ENCODE peak calls at places on chromosomes 6 and 20, in five cellular contexts. C is stomach; Y is transverse colon; K is CD8-positive, alpha-beta memory T cell; O is OCI-LY7. Q is an unnamed sample.

GRCh38 chr20:47780990-47781389 is 4.3 kb downstream of the SULF2 start:
- DNase-seq in C (no peak), Y (no peak), K (no peak), O (no peak), Q (no peak)

GRCh38 chr6:18262812-18263560 is 1.3 kb downstream of the DEK start:
- DNase-seq in C (no peak), Y (no peak), K (peak; percentile 53), O (peak; percentile 79), Q (peak; percentile 82)

GRCh38 chr6:7424967-7425807 is 35.6 kb downstream of the RIOK1 start:
- DNase-seq in C (no peak), Y (no peak), K (no peak), O (peak; percentile 5), Q (no peak)

GRCh38 chr6:137543114-137543513 is 48.9 kb upstream of the OLIG3 start:
- DNase-seq in C (no peak), Y (no peak), K (no peak), O (no peak), Q (no peak)

GRCh38 chr6:27503436-27504030 is 30.6 kb upstream of the ZNF184 start:
- DNase-seq in C (peak; percentile 43), Y (peak; percentile 53), K (peak; percentile 81), O (peak; percentile 74), Q (peak; percentile 92)

GRCh38 chr6:63424636-63425035 is 104.9 kb upstream of the LGSN start:
- DNase-seq in C (no peak), Y (no peak), K (no peak), O (no peak), Q (no peak)

GRCh38 chr6:15331629-15332241 is 85.9 kb downstream of the JARID2 start:
- DNase-seq in C (no peak), Y (no peak), K (no peak), O (peak; percentile 46), Q (no peak)

GRCh38 chr6:137013738-137014602 is 30.8 kb downstream of the IL20RA start:
- DNase-seq in C (no peak), Y (no peak), K (no peak), O (peak; percentile 4), Q (peak; percentile 46)

GRCh38 chr6:96939019-96939805 is 14.7 kb downstream of the KLHL32 start:
- DNase-seq in C (no peak), Y (no peak), K (no peak), O (no peak), Q (no peak)

GRCh38 chr6:37648465-37649330 is 49.0 kb downstream of the MDGA1 start:
- DNase-seq in C (peak; percentile 57), Y (no peak), K (peak; percentile 15), O (no peak), Q (no peak)

GRCh38 chr6:26304213-26305096 is 60.5 kb upstream of the BTN3A2 start:
- DNase-seq in C (no peak), Y (peak; percentile 32), K (peak; percentile 68), O (peak; percentile 76), Q (peak; percentile 82)

GRCh38 chr6:43120101-43120730 is 44.1 kb downstream of the PTK7 start:
- DNase-seq in C (no peak), Y (no peak), K (no peak), O (no peak), Q (no peak)

GRCh38 chr20:4985658-4986057 is 15.7 kb downstream of the SLC23A2 start:
- DNase-seq in C (no peak), Y (no peak), K (no peak), O (peak; percentile 76), Q (no peak)

GRCh38 chr6:169016758-169017157 is 236.9 kb downstream of the THBS2 start:
- DNase-seq in C (no peak), Y (no peak), K (no peak), O (no peak), Q (no peak)

GRCh38 chr6:69349776-69350175 is 447.0 kb downstream of the LMBRD1 start:
- DNase-seq in C (no peak), Y (no peak), K (no peak), O (no peak), Q (no peak)

GRCh38 chr6:38715016-38715809 is at the start of gene DNAH8:
- DNase-seq in C (no peak), Y (no peak), K (no peak), O (no peak), Q (peak; percentile 20)

GRCh38 chr6:138129190-138129589 is 22.0 kb upstream of the PERP start:
- DNase-seq in C (no peak), Y (no peak), K (no peak), O (no peak), Q (no peak)

GRCh38 chr20:51574248-51575033 is 31.9 kb upstream of the NFATC2 start:
- DNase-seq in C (no peak), Y (no peak), K (no peak), O (no peak), Q (no peak)

GRCh38 chr6:10558575-10558974 is 37.4 kb downstream of the GCNT2 start:
- DNase-seq in C (peak; percentile 74), Y (peak; percentile 63), K (no peak), O (no peak), Q (no peak)

GRCh38 chr6:164795091-164795490 is 514.3 kb downstream of the C6orf118 start:
- DNase-seq in C (no peak), Y (no peak), K (no peak), O (no peak), Q (no peak)

GRCh38 chr6:45661667-45662066 is 283.9 kb upstream of the SUPT3H start:
- DNase-seq in C (no peak), Y (no peak), K (no peak), O (peak; percentile 45), Q (no peak)

GRCh38 chr6:169912266-169913095 is 161.1 kb downstream of the ERMARD start:
- DNase-seq in C (no peak), Y (no peak), K (no peak), O (no peak), Q (no peak)

GRCh38 chr6:105278813-105279212 is 99.0 kb upstream of the POPDC3 start:
- DNase-seq in C (no peak), Y (no peak), K (no peak), O (no peak), Q (no peak)

GRCh38 chr20:51788822-51789221 is 13.5 kb downstream of the SALL4 start:
- DNase-seq in C (no peak), Y (no peak), K (no peak), O (no peak), Q (no peak)

GRCh38 chr20:59933296-59933848 is at the start of gene SYCP2:
- DNase-seq in C (peak; percentile 61), Y (peak; percentile 28), K (peak; percentile 71), O (no peak), Q (no peak)

GRCh38 chr20:53718142-53718481 is 124.5 kb upstream of the ZNF217 start:
- DNase-seq in C (no peak), Y (no peak), K (no peak), O (no peak), Q (no peak)

GRCh38 chr20:41141153-41141815 is 3.9 kb downstream of the PLCG1 start:
- DNase-seq in C (no peak), Y (peak; percentile 20), K (no peak), O (peak; percentile 74), Q (peak; percentile 61)

DNA sequence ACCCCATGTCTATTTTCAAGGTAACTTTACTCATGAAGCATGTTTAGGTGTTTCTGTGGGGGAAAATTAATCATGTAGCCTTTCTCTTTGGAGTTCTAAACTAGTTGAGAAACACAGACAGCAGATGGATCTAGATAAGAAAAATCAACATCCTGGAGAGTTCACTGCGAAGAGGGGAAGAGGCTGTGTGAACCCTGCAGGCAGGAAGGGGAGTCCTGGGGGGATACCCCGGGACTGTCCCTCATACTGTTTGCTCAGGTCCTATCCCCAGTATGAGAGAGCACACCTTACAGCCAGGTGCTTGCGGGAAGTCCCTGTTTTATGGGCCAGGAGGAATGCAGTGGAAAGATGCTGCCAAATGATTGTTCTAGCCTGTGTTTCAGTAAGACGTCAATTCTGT is 32.7 kb downstream of the CHMP4B start:
- DNase-seq in C (no peak), Y (peak; percentile 42), K (peak; percentile 36), O (no peak), Q (no peak)
- H3K4me1 ChIP-seq in C (peaks cover 91% of the 10 kb centered on the region), Y (peaks cover 66% of the 10 kb centered on the region), K (peaks cover 52% of the 10 kb centered on the region), O (peaks cover 22% of the 10 kb centered on the region), Q (peaks cover 49% of the 10 kb centered on the region)

GRCh38 chr6:121437861-121438651 is 2.6 kb downstream of the GJA1 start:
- DNase-seq in C (no peak), Y (no peak), K (no peak), O (no peak), Q (no peak)
- H3K4me1 ChIP-seq in C (peaks cover 14% of the 10 kb centered on the region), Y (peaks cover 9% of the 10 kb centered on the region), K (peaks cover 14% of the 10 kb centered on the region), O (no peaks in the 10 kb centered on the region), Q (no peaks in the 10 kb centered on the region)

GRCh38 chr20:36483919-36484808 is 57.2 kb upstream of the MYL9 start:
- DNase-seq in C (peak; percentile 43), Y (no peak), K (no peak), O (no peak), Q (no peak)

GRCh38 chr20:36490191-36490590 is 51.1 kb upstream of the MYL9 start:
- DNase-seq in C (no peak), Y (no peak), K (no peak), O (no peak), Q (no peak)

GRCh38 chr20:36485286-36485685 is 56.0 kb upstream of the MYL9 start:
- DNase-seq in C (no peak), Y (no peak), K (no peak), O (no peak), Q (no peak)

GRCh38 chr20:36483205-36483918 is 58.0 kb upstream of the MYL9 start:
- DNase-seq in C (no peak), Y (no peak), K (no peak), O (no peak), Q (no peak)

DNA sequence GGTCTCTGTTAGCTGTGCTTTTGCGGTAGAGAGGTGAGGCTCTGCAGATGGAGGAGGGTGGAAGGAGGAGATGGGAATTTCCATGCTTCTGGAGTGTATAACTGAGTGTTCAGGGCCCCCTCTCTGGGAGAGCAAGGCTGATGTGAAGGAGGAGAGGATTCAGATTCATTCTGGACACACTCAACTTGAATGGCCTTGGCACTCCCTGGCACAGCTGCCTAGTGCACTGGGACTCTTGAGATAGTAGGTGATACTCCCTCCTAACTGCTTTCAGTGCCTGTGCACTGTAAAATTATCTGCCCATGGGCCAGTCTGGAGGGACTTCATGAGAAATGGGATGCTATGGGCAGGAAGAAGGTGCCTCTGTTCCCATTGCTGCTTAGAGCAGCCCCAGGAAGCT is 54.2 kb upstream of the MYL9 start:
- DNase-seq in C (no peak), Y (no peak), K (no peak), O (no peak), Q (peak; percentile 27)
- H3K4me1 ChIP-seq in C (peaks cover 93% of the 10 kb centered on the region), Y (peaks cover 22% of the 10 kb centered on the region), K (peaks cover 12% of the 10 kb centered on the region), O (peaks cover 23% of the 10 kb centered on the region), Q (no peaks in the 10 kb centered on the region)

DNA sequence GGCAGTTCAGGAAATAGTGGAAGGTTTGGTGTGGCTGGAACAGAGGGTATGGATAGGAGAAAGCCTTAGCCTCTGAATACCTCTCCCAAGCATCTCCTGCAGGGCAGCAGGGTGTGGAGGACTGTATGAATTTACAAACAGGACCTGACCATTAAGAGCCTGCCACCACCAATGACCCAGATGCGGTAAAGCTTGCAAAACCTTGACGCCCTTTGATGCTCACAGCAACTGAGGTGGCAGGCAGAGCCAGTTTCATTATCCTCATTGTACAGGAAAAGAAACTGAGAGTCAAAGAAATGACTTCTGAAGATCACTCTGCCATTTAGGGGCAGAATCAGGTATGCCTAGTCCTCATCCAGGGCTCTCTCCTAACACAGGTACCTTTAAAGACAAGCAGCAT is 2.4 kb downstream of the HM13 start:
- DNase-seq in C (no peak), Y (no peak), K (no peak), O (no peak), Q (no peak)
- H3K4me1 ChIP-seq in C (peaks cover 72% of the 10 kb centered on the region), Y (peaks cover 37% of the 10 kb centered on the region), K (peaks cover 44% of the 10 kb centered on the region), O (peaks cover 16% of the 10 kb centered on the region), Q (peaks cover 14% of the 10 kb centered on the region)

GRCh38 chr6:3426091-3426780 is 30.6 kb downstream of the SLC22A23 start:
- DNase-seq in C (no peak), Y (no peak), K (no peak), O (no peak), Q (no peak)
- H3K4me1 ChIP-seq in C (peaks cover 21% of the 10 kb centered on the region), Y (peaks cover 2% of the 10 kb centered on the region), K (no peaks in the 10 kb centered on the region), O (no peaks in the 10 kb centered on the region), Q (no peaks in the 10 kb centered on the region)